ENCODE peak calls at places on chromosomes 6 and 20, in seven cellular contexts. One of them, this sample, is unnamed.

GRCh38 chr20:19913927-19914614 is 103.1 kb upstream of the NAA20 start:
- DNase-seq in T-helper 17 cell: no peak
- DNase-seq in cortex of kidney: no peak
- DNase-seq in AG08396: no peak
- DNase-seq in posterior cingulate gyrus: no peak
- DNase-seq in activated T-helper 1 cell treated with Interleukin-2 at 50 U/mL for 16 hours: no peak
- DNase-seq in osteocyte: no peak
- DNase-seq in this sample: no peak

GRCh38 chr6:31125586-31126363 is 5.5 kb upstream of the CDSN start:
- DNase-seq in T-helper 17 cell: no peak
- DNase-seq in cortex of kidney: no peak
- DNase-seq in AG08396: peak
- DNase-seq in posterior cingulate gyrus: no peak
- DNase-seq in activated T-helper 1 cell treated with Interleukin-2 at 50 U/mL for 16 hours: no peak
- DNase-seq in osteocyte: no peak
- DNase-seq in this sample: no peak

GRCh38 chr20:1204547-1204946 is 1.3 kb downstream of the C20orf202 start:
- DNase-seq in T-helper 17 cell: no peak
- DNase-seq in cortex of kidney: no peak
- DNase-seq in AG08396: no peak
- DNase-seq in posterior cingulate gyrus: no peak
- DNase-seq in activated T-helper 1 cell treated with Interleukin-2 at 50 U/mL for 16 hours: no peak
- DNase-seq in osteocyte: peak
- DNase-seq in this sample: no peak

GRCh38 chr20:38779247-38780097 is 26.0 kb upstream of the PPP1R16B start:
- DNase-seq in T-helper 17 cell: no peak
- DNase-seq in cortex of kidney: no peak
- DNase-seq in AG08396: no peak
- DNase-seq in posterior cingulate gyrus: no peak
- DNase-seq in activated T-helper 1 cell treated with Interleukin-2 at 50 U/mL for 16 hours: no peak
- DNase-seq in osteocyte: no peak
- DNase-seq in this sample: peak

GRCh38 chr6:1042583-1043457 is 269.1 kb upstream of the FOXQ1 start:
- DNase-seq in T-helper 17 cell: no peak
- DNase-seq in cortex of kidney: no peak
- DNase-seq in AG08396: no peak
- DNase-seq in posterior cingulate gyrus: no peak
- DNase-seq in activated T-helper 1 cell treated with Interleukin-2 at 50 U/mL for 16 hours: no peak
- DNase-seq in osteocyte: peak
- DNase-seq in this sample: no peak

GRCh38 chr6:70709826-70710225 is 42.1 kb downstream of the SMAP1 start:
- DNase-seq in T-helper 17 cell: no peak
- DNase-seq in cortex of kidney: no peak
- DNase-seq in AG08396: peak
- DNase-seq in posterior cingulate gyrus: no peak
- DNase-seq in activated T-helper 1 cell treated with Interleukin-2 at 50 U/mL for 16 hours: no peak
- DNase-seq in osteocyte: no peak
- DNase-seq in this sample: no peak

GRCh38 chr6:156379946-156380707 is 397.1 kb upstream of the ARID1B start:
- DNase-seq in T-helper 17 cell: no peak
- DNase-seq in cortex of kidney: no peak
- DNase-seq in AG08396: peak
- DNase-seq in posterior cingulate gyrus: no peak
- DNase-seq in activated T-helper 1 cell treated with Interleukin-2 at 50 U/mL for 16 hours: no peak
- DNase-seq in osteocyte: no peak
- DNase-seq in this sample: no peak

GRCh38 chr6:45959534-45960195 is 56.0 kb downstream of the CLIC5 start:
- DNase-seq in T-helper 17 cell: no peak
- DNase-seq in cortex of kidney: no peak
- DNase-seq in AG08396: no peak
- DNase-seq in posterior cingulate gyrus: no peak
- DNase-seq in activated T-helper 1 cell treated with Interleukin-2 at 50 U/mL for 16 hours: no peak
- DNase-seq in osteocyte: no peak
- DNase-seq in this sample: no peak

GRCh38 chr6:35669441-35669776 is 19.3 kb downstream of the FKBP5 start:
- DNase-seq in T-helper 17 cell: no peak
- DNase-seq in cortex of kidney: no peak
- DNase-seq in AG08396: no peak
- DNase-seq in posterior cingulate gyrus: no peak
- DNase-seq in activated T-helper 1 cell treated with Interleukin-2 at 50 U/mL for 16 hours: no peak
- DNase-seq in osteocyte: no peak
- DNase-seq in this sample: no peak

GRCh38 chr20:11867286-11867921 is 50.3 kb upstream of the BTBD3 start:
- DNase-seq in T-helper 17 cell: no peak
- DNase-seq in cortex of kidney: no peak
- DNase-seq in AG08396: no peak
- DNase-seq in posterior cingulate gyrus: no peak
- DNase-seq in activated T-helper 1 cell treated with Interleukin-2 at 50 U/mL for 16 hours: no peak
- DNase-seq in osteocyte: no peak
- DNase-seq in this sample: no peak

GRCh38 chr6:12288211-12288618 is 1.9 kb upstream of the EDN1 start:
- DNase-seq in T-helper 17 cell: no peak
- DNase-seq in cortex of kidney: no peak
- DNase-seq in AG08396: no peak
- DNase-seq in posterior cingulate gyrus: no peak
- DNase-seq in activated T-helper 1 cell treated with Interleukin-2 at 50 U/mL for 16 hours: no peak
- DNase-seq in osteocyte: no peak
- DNase-seq in this sample: no peak

GRCh38 chr6:46937623-46938022 is 15.9 kb upstream of the ADGRF5 start:
- DNase-seq in T-helper 17 cell: no peak
- DNase-seq in cortex of kidney: no peak
- DNase-seq in AG08396: no peak
- DNase-seq in posterior cingulate gyrus: no peak
- DNase-seq in activated T-helper 1 cell treated with Interleukin-2 at 50 U/mL for 16 hours: no peak
- DNase-seq in osteocyte: no peak
- DNase-seq in this sample: no peak

GRCh38 chr6:105805581-105806023 is 280.5 kb upstream of the PRDM1 start:
- DNase-seq in T-helper 17 cell: no peak
- DNase-seq in cortex of kidney: no peak
- DNase-seq in AG08396: no peak
- DNase-seq in posterior cingulate gyrus: no peak
- DNase-seq in activated T-helper 1 cell treated with Interleukin-2 at 50 U/mL for 16 hours: no peak
- DNase-seq in osteocyte: no peak
- DNase-seq in this sample: no peak

GRCh38 chr6:2750832-2751231 is at the start of gene MYLK4:
- DNase-seq in T-helper 17 cell: no peak
- DNase-seq in cortex of kidney: no peak
- DNase-seq in AG08396: no peak
- DNase-seq in posterior cingulate gyrus: no peak
- DNase-seq in activated T-helper 1 cell treated with Interleukin-2 at 50 U/mL for 16 hours: no peak
- DNase-seq in osteocyte: no peak
- DNase-seq in this sample: no peak

GRCh38 chr6:282867-283416 is 9.3 kb upstream of the DUSP22 start:
- DNase-seq in T-helper 17 cell: no peak
- DNase-seq in cortex of kidney: no peak
- DNase-seq in AG08396: no peak
- DNase-seq in posterior cingulate gyrus: no peak
- DNase-seq in activated T-helper 1 cell treated with Interleukin-2 at 50 U/mL for 16 hours: no peak
- DNase-seq in osteocyte: no peak
- DNase-seq in this sample: no peak

GRCh38 chr6:63269470-63269869 is 50.3 kb downstream of the LGSN start:
- DNase-seq in T-helper 17 cell: no peak
- DNase-seq in cortex of kidney: no peak
- DNase-seq in AG08396: no peak
- DNase-seq in posterior cingulate gyrus: no peak
- DNase-seq in activated T-helper 1 cell treated with Interleukin-2 at 50 U/mL for 16 hours: no peak
- DNase-seq in osteocyte: no peak
- DNase-seq in this sample: no peak

This sample was measured in head of caudate nucleus.